ENCODE peak calls at places on chromosome X, in eight cellular contexts. One of them, this sample, is unnamed.

GRCh38 chrX:18424482-18425198 is 768 bp upstream of the CDKL5 start:
- DNase-seq in upper lobe of left lung: no peak
- DNase-seq in body of pancreas: peak
- DNase-seq in hepatocyte: peak
- DNase-seq in Panc1: no peak
- DNase-seq in AG04449: no peak
- DNase-seq in lower leg skin: no peak
- DNase-seq in psoas muscle: no peak
- DNase-seq in this sample: no peak

GRCh38 chrX:44643723-44644122 is 101.1 kb upstream of the FUNDC1 start:
- DNase-seq in AG04449: no peak
- DNase-seq in psoas muscle: no peak
- DNase-seq in body of pancreas: no peak
- DNase-seq in lower leg skin: no peak
- DNase-seq in hepatocyte: no peak
- DNase-seq in upper lobe of left lung: no peak
- DNase-seq in Panc1: no peak
- DNase-seq in this sample: no peak

GRCh38 chrX:15441464-15441863 is 51.7 kb downstream of the PIR start:
- DNase-seq in Panc1: no peak
- DNase-seq in body of pancreas: no peak
- DNase-seq in hepatocyte: no peak
- DNase-seq in lower leg skin: no peak
- DNase-seq in psoas muscle: no peak
- DNase-seq in AG04449: no peak
- DNase-seq in upper lobe of left lung: no peak
- DNase-seq in this sample: no peak

GRCh38 chrX:130726661-130727060 is 176.3 kb downstream of the ENOX2 start:
- DNase-seq in AG04449: no peak
- DNase-seq in Panc1: no peak
- DNase-seq in psoas muscle: no peak
- DNase-seq in upper lobe of left lung: no peak
- DNase-seq in hepatocyte: no peak
- DNase-seq in lower leg skin: no peak
- DNase-seq in body of pancreas: no peak
- DNase-seq in this sample: no peak

GRCh38 chrX:38717871-38718270 is 83.4 kb upstream of the MID1IP1 start:
- DNase-seq in body of pancreas: peak
- DNase-seq in Panc1: no peak
- DNase-seq in lower leg skin: no peak
- DNase-seq in hepatocyte: peak
- DNase-seq in AG04449: no peak
- DNase-seq in upper lobe of left lung: no peak
- DNase-seq in psoas muscle: no peak
- DNase-seq in this sample: no peak

GRCh38 chrX:101260435-101260834 is 30.7 kb downstream of the TAF7L start:
- DNase-seq in lower leg skin: no peak
- DNase-seq in Panc1: no peak
- DNase-seq in upper lobe of left lung: no peak
- DNase-seq in AG04449: no peak
- DNase-seq in hepatocyte: peak
- DNase-seq in body of pancreas: no peak
- DNase-seq in psoas muscle: no peak
- DNase-seq in this sample: no peak

GRCh38 chrX:124338733-124339514 is 6.5 kb downstream of the TEX13D start:
- DNase-seq in Panc1: no peak
- DNase-seq in psoas muscle: no peak
- DNase-seq in AG04449: no peak
- DNase-seq in hepatocyte: no peak
- DNase-seq in lower leg skin: no peak
- DNase-seq in upper lobe of left lung: no peak
- DNase-seq in body of pancreas: no peak
- DNase-seq in this sample: no peak

GRCh38 chrX:41300758-41301437 is 33.1 kb upstream of the DDX3X start:
- DNase-seq in lower leg skin: no peak
- DNase-seq in body of pancreas: no peak
- DNase-seq in upper lobe of left lung: no peak
- DNase-seq in hepatocyte: no peak
- DNase-seq in AG04449: no peak
- DNase-seq in psoas muscle: no peak
- DNase-seq in Panc1: no peak
- DNase-seq in this sample: no peak

GRCh38 chrX:48972214-48973164 is 845 bp upstream of the KCND1 start:
- DNase-seq in AG04449: no peak
- DNase-seq in psoas muscle: no peak
- DNase-seq in lower leg skin: no peak
- DNase-seq in hepatocyte: peak
- DNase-seq in upper lobe of left lung: no peak
- DNase-seq in Panc1: no peak
- DNase-seq in body of pancreas: peak
- DNase-seq in this sample: no peak

DNA sequence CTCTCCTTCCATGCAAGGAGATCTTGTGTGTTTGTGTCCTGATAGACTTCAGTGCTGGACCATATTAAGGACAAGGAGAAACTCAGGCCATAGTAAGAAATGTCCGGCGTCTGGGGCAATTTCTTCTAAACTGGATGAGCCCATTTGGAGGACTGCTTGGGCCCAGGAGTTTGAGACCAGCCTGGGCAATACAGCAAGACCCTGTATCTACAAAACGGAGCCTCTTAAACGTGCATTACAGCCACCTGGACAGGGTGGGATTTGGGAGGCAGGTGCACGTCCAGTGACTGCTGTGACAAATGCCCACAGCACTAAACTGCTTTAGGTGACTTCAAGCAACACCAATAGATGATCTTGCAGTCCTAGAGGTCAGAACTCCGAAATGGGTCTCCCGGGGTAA is 311.9 kb downstream of the DHRSX start:
- DNase-seq in Panc1: no peak
- DNase-seq in upper lobe of left lung: no peak
- DNase-seq in hepatocyte: no peak
- DNase-seq in lower leg skin: no peak
- DNase-seq in AG04449: no peak
- DNase-seq in psoas muscle: no peak
- DNase-seq in body of pancreas: no peak
- DNase-seq in this sample: no peak
- H3K4me3 ChIP-seq in Panc1: no peak
- H3K4me3 ChIP-seq in upper lobe of left lung: no peak
- H3K4me3 ChIP-seq in hepatocyte: no peak
- H3K4me3 ChIP-seq in lower leg skin: no peak
- H3K4me3 ChIP-seq in AG04449: no peak
- H3K4me3 ChIP-seq in psoas muscle: no peak
- H3K4me3 ChIP-seq in body of pancreas: no peak
- H3K4me3 ChIP-seq in this sample: no peak

GRCh38 chrX:103756736-103757135 is 19.9 kb upstream of the PLP1 start:
- DNase-seq in body of pancreas: no peak
- DNase-seq in lower leg skin: no peak
- DNase-seq in upper lobe of left lung: no peak
- DNase-seq in hepatocyte: no peak
- DNase-seq in AG04449: no peak
- DNase-seq in psoas muscle: no peak
- DNase-seq in Panc1: no peak
- DNase-seq in this sample: no peak

GRCh38 chrX:103754401-103754800 is 22.2 kb upstream of the PLP1 start:
- DNase-seq in Panc1: no peak
- DNase-seq in psoas muscle: no peak
- DNase-seq in lower leg skin: no peak
- DNase-seq in body of pancreas: no peak
- DNase-seq in upper lobe of left lung: no peak
- DNase-seq in hepatocyte: no peak
- DNase-seq in AG04449: no peak
- DNase-seq in this sample: no peak

GRCh38 chrX:103758555-103758954 is 18.1 kb upstream of the PLP1 start:
- DNase-seq in psoas muscle: no peak
- DNase-seq in upper lobe of left lung: no peak
- DNase-seq in AG04449: no peak
- DNase-seq in body of pancreas: no peak
- DNase-seq in Panc1: no peak
- DNase-seq in hepatocyte: no peak
- DNase-seq in lower leg skin: no peak
- DNase-seq in this sample: no peak
- TF ChIP-seq CTCF in psoas muscle: no peak
- TF ChIP-seq CTCF in upper lobe of left lung: no peak
- TF ChIP-seq CTCF in AG04449: no peak
- TF ChIP-seq CTCF in body of pancreas: no peak
- TF ChIP-seq CTCF in Panc1: no peak
- TF ChIP-seq CTCF in hepatocyte: no peak
- TF ChIP-seq CTCF in lower leg skin: no peak
- TF ChIP-seq CTCF in this sample: no peak

DNA sequence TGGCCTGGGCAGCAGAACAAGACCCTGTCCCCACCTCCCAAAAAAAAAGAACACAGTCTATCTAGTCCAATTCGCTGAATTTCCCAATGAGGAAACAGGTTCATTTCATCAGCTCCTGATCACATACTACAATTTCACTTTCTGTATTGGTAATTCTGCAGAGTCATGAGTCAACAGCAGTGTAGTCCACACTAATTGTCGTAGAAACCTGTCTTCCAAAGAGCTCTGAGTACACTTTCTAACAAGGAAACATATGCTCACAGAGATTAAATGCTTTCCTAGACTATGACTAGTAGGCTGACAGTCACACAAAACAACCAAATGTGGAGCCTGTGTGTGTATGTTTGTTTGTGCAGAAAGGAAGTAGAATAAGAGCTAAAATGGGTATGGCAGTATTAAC is 91.8 kb downstream of the GPC4 start:
- DNase-seq in upper lobe of left lung: no peak
- DNase-seq in AG04449: no peak
- DNase-seq in psoas muscle: no peak
- DNase-seq in lower leg skin: no peak
- DNase-seq in body of pancreas: no peak
- DNase-seq in hepatocyte: peak
- DNase-seq in Panc1: no peak
- DNase-seq in this sample: no peak
- H3K4me3 ChIP-seq in upper lobe of left lung: no peak
- H3K4me3 ChIP-seq in AG04449: no peak
- H3K4me3 ChIP-seq in psoas muscle: no peak
- H3K4me3 ChIP-seq in lower leg skin: no peak
- H3K4me3 ChIP-seq in body of pancreas: no peak
- H3K4me3 ChIP-seq in hepatocyte: no peak
- H3K4me3 ChIP-seq in Panc1: no peak
- H3K4me3 ChIP-seq in this sample: no peak

DNA sequence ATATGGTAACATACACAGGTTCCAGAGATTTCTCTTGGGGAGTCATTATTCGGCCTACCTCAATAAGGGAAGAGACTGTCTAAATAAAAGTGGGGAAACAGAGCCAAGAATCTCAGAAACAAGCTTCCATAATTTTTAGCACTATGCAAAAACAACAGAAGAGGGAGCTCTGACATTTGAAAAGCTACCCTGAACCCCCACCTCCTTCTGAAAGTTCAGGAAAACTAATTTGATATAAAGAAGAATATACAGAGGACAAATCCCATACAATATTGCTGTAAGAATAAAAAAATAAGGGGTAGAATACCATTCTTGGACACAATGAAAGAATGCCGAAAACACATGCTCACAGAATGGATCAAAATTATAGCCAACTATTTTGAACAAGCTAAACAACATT is 14.3 kb upstream of the ZNF41 start:
- DNase-seq in upper lobe of left lung: no peak
- DNase-seq in Panc1: no peak
- DNase-seq in lower leg skin: no peak
- DNase-seq in AG04449: no peak
- DNase-seq in psoas muscle: no peak
- DNase-seq in body of pancreas: no peak
- DNase-seq in hepatocyte: no peak
- DNase-seq in this sample: no peak
- TF ChIP-seq CTCF in upper lobe of left lung: no peak
- TF ChIP-seq CTCF in Panc1: peak
- TF ChIP-seq CTCF in lower leg skin: no peak
- TF ChIP-seq CTCF in AG04449: peak
- TF ChIP-seq CTCF in psoas muscle: peak
- TF ChIP-seq CTCF in body of pancreas: peak
- TF ChIP-seq CTCF in hepatocyte: peak
- TF ChIP-seq CTCF in this sample: peak

GRCh38 chrX:66676990-66677389 is 38.1 kb upstream of the EDA2R start:
- DNase-seq in upper lobe of left lung: no peak
- DNase-seq in Panc1: no peak
- DNase-seq in AG04449: no peak
- DNase-seq in lower leg skin: no peak
- DNase-seq in body of pancreas: no peak
- DNase-seq in psoas muscle: no peak
- DNase-seq in hepatocyte: no peak
- DNase-seq in this sample: no peak

GRCh38 chrX:66675541-66675940 is 36.7 kb upstream of the EDA2R start:
- DNase-seq in lower leg skin: no peak
- DNase-seq in psoas muscle: no peak
- DNase-seq in AG04449: no peak
- DNase-seq in Panc1: no peak
- DNase-seq in body of pancreas: no peak
- DNase-seq in upper lobe of left lung: no peak
- DNase-seq in hepatocyte: no peak
- DNase-seq in this sample: no peak

GRCh38 chrX:66674506-66674905 is 35.6 kb upstream of the EDA2R start:
- DNase-seq in AG04449: no peak
- DNase-seq in lower leg skin: no peak
- DNase-seq in upper lobe of left lung: no peak
- DNase-seq in body of pancreas: no peak
- DNase-seq in psoas muscle: no peak
- DNase-seq in Panc1: no peak
- DNase-seq in hepatocyte: no peak
- DNase-seq in this sample: no peak

GRCh38 chrX:66677430-66677829 is 38.6 kb upstream of the EDA2R start:
- DNase-seq in upper lobe of left lung: no peak
- DNase-seq in AG04449: no peak
- DNase-seq in Panc1: no peak
- DNase-seq in psoas muscle: no peak
- DNase-seq in hepatocyte: no peak
- DNase-seq in lower leg skin: no peak
- DNase-seq in body of pancreas: no peak
- DNase-seq in this sample: no peak

DNA sequence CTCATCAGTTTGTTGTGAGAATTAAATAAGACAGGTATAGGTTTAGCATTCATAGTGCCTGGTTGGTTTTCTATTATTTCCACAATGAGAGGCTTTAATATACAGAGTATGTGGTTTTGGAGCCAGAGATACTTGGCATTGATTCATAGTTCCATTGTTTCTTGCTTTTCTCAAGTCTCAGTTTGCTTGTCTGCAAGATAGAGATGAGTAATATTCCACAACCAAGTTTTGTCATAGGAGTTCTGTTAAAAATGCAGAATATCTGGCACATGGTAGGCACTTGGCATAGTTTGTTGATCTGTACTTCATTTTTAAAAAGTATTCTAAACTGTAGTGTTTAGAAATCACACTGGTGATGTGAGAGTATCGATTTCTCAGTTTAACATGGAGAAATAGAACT is 37.5 kb upstream of the EDA2R start:
- DNase-seq in body of pancreas: no peak
- DNase-seq in Panc1: no peak
- DNase-seq in psoas muscle: no peak
- DNase-seq in hepatocyte: no peak
- DNase-seq in upper lobe of left lung: no peak
- DNase-seq in lower leg skin: no peak
- DNase-seq in AG04449: no peak
- DNase-seq in this sample: no peak
- H3K4me3 ChIP-seq in body of pancreas: no peak
- H3K4me3 ChIP-seq in Panc1: no peak
- H3K4me3 ChIP-seq in psoas muscle: no peak
- H3K4me3 ChIP-seq in hepatocyte: no peak
- H3K4me3 ChIP-seq in upper lobe of left lung: no peak
- H3K4me3 ChIP-seq in lower leg skin: no peak
- H3K4me3 ChIP-seq in AG04449: no peak
- H3K4me3 ChIP-seq in this sample: no peak